ENCODE peak calls at places on chromosomes 3 and 15, in five cellular contexts. One of them, this sample, is unnamed.

GRCh38 chr15:57769266-57769665 is 62.8 kb downstream of the POLR2M start:
- DNase-seq in upper lobe of left lung: peak; percentile 28
- DNase-seq in stimulated activated naive B cell treated with anti-CD40 and anti-IgM and Interleukin-4, amounts not matched to agents 10 μg/mL and 1 μg/mL and 100 μg/mL, for 72 hours: no peak
- DNase-seq in MCF 10A: no peak
- DNase-seq in HFFc6: peak; percentile 86
- DNase-seq in this sample: no peak

GRCh38 chr3:134457331-134458125 is 28.3 kb downstream of the ANAPC13 start:
- DNase-seq in upper lobe of left lung: no peak
- DNase-seq in stimulated activated naive B cell treated with anti-CD40 and anti-IgM and Interleukin-4, amounts not matched to agents 10 μg/mL and 1 μg/mL and 100 μg/mL, for 72 hours: no peak
- DNase-seq in MCF 10A: no peak
- DNase-seq in HFFc6: no peak
- DNase-seq in this sample: no peak

GRCh38 chr3:14822875-14823807 is 4.4 kb downstream of the FGD5 start:
- DNase-seq in upper lobe of left lung: no peak
- DNase-seq in stimulated activated naive B cell treated with anti-CD40 and anti-IgM and Interleukin-4, amounts not matched to agents 10 μg/mL and 1 μg/mL and 100 μg/mL, for 72 hours: no peak
- DNase-seq in MCF 10A: no peak
- DNase-seq in HFFc6: no peak
- DNase-seq in this sample: no peak

GRCh38 chr3:194685050-194685722 is 497 bp upstream of the FAM43A start:
- DNase-seq in upper lobe of left lung: no peak
- DNase-seq in stimulated activated naive B cell treated with anti-CD40 and anti-IgM and Interleukin-4, amounts not matched to agents 10 μg/mL and 1 μg/mL and 100 μg/mL, for 72 hours: no peak
- DNase-seq in MCF 10A: no peak
- DNase-seq in HFFc6: no peak
- DNase-seq in this sample: no peak

GRCh38 chr15:63372018-63372705 is 9.5 kb downstream of the CA12 start:
- DNase-seq in upper lobe of left lung: no peak
- DNase-seq in stimulated activated naive B cell treated with anti-CD40 and anti-IgM and Interleukin-4, amounts not matched to agents 10 μg/mL and 1 μg/mL and 100 μg/mL, for 72 hours: no peak
- DNase-seq in MCF 10A: peak; percentile 96
- DNase-seq in HFFc6: peak; percentile 94
- DNase-seq in this sample: no peak

GRCh38 chr3:37243811-37244748 is 69.7 kb upstream of the LRRFIP2 start:
- DNase-seq in upper lobe of left lung: peak; percentile 96
- DNase-seq in stimulated activated naive B cell treated with anti-CD40 and anti-IgM and Interleukin-4, amounts not matched to agents 10 μg/mL and 1 μg/mL and 100 μg/mL, for 72 hours: peak; percentile 15
- DNase-seq in MCF 10A: peak; percentile 83
- DNase-seq in HFFc6: peak; percentile 86
- DNase-seq in this sample: no peak

GRCh38 chr15:85417276-85417675 is 36.9 kb downstream of the AKAP13 start:
- DNase-seq in upper lobe of left lung: no peak
- DNase-seq in stimulated activated naive B cell treated with anti-CD40 and anti-IgM and Interleukin-4, amounts not matched to agents 10 μg/mL and 1 μg/mL and 100 μg/mL, for 72 hours: no peak
- DNase-seq in MCF 10A: no peak
- DNase-seq in HFFc6: no peak
- DNase-seq in this sample: no peak

GRCh38 chr3:169457807-169458206 is 205.7 kb downstream of the MECOM start:
- DNase-seq in upper lobe of left lung: no peak
- DNase-seq in stimulated activated naive B cell treated with anti-CD40 and anti-IgM and Interleukin-4, amounts not matched to agents 10 μg/mL and 1 μg/mL and 100 μg/mL, for 72 hours: no peak
- DNase-seq in MCF 10A: no peak
- DNase-seq in HFFc6: no peak
- DNase-seq in this sample: no peak

GRCh38 chr15:80970658-80971057 is 19.0 kb downstream of the MESD start:
- DNase-seq in upper lobe of left lung: no peak
- DNase-seq in stimulated activated naive B cell treated with anti-CD40 and anti-IgM and Interleukin-4, amounts not matched to agents 10 μg/mL and 1 μg/mL and 100 μg/mL, for 72 hours: no peak
- DNase-seq in MCF 10A: no peak
- DNase-seq in HFFc6: no peak
- DNase-seq in this sample: no peak

GRCh38 chr15:68503791-68504720 is 72.1 kb upstream of the ITGA11 start:
- DNase-seq in upper lobe of left lung: no peak
- DNase-seq in stimulated activated naive B cell treated with anti-CD40 and anti-IgM and Interleukin-4, amounts not matched to agents 10 μg/mL and 1 μg/mL and 100 μg/mL, for 72 hours: no peak
- DNase-seq in MCF 10A: no peak
- DNase-seq in HFFc6: no peak
- DNase-seq in this sample: no peak

GRCh38 chr3:52724511-52724910 is 18.6 kb downstream of the SPCS1 start:
- DNase-seq in upper lobe of left lung: no peak
- DNase-seq in stimulated activated naive B cell treated with anti-CD40 and anti-IgM and Interleukin-4, amounts not matched to agents 10 μg/mL and 1 μg/mL and 100 μg/mL, for 72 hours: no peak
- DNase-seq in MCF 10A: no peak
- DNase-seq in HFFc6: no peak
- DNase-seq in this sample: no peak

GRCh38 chr3:151085227-151085888 is at the start of gene MED12L:
- DNase-seq in upper lobe of left lung: peak; percentile 95
- DNase-seq in stimulated activated naive B cell treated with anti-CD40 and anti-IgM and Interleukin-4, amounts not matched to agents 10 μg/mL and 1 μg/mL and 100 μg/mL, for 72 hours: peak; percentile 65
- DNase-seq in MCF 10A: peak; percentile 60
- DNase-seq in HFFc6: peak; percentile 45
- DNase-seq in this sample: no peak

GRCh38 chr3:146542968-146543367 is 1.4 kb downstream of the PLSCR1 start:
- DNase-seq in upper lobe of left lung: no peak
- DNase-seq in stimulated activated naive B cell treated with anti-CD40 and anti-IgM and Interleukin-4, amounts not matched to agents 10 μg/mL and 1 μg/mL and 100 μg/mL, for 72 hours: no peak
- DNase-seq in MCF 10A: peak; percentile 27
- DNase-seq in HFFc6: no peak
- DNase-seq in this sample: no peak

GRCh38 chr15:66803182-66803729 is 101.2 kb downstream of the SMAD6 start:
- DNase-seq in upper lobe of left lung: peak; percentile 93
- DNase-seq in stimulated activated naive B cell treated with anti-CD40 and anti-IgM and Interleukin-4, amounts not matched to agents 10 μg/mL and 1 μg/mL and 100 μg/mL, for 72 hours: no peak
- DNase-seq in MCF 10A: peak; percentile 97
- DNase-seq in HFFc6: peak; percentile 96
- DNase-seq in this sample: peak; percentile 48

This sample was measured in cortex of kidney.